ENCODE peak calls at places on chromosomes 13 and 19, in ten cellular contexts. One of them, this sample, is unnamed.

GRCh38 chr19:28601723-28602440 is 611.1 kb downstream of the UQCRFS1 start:
- DNase-seq in ureter: no peak
- DNase-seq in stimulated activated CD8-positive, alpha-beta memory T cell treated with anti-CD3 and anti-CD28 coated beads, Interleukin-7, amount 100 ng/mL, for 1 hour: no peak
- DNase-seq in fibroblast of the conjunctiva: no peak
- DNase-seq in mesendoderm: no peak
- DNase-seq in NCI-H1105: no peak
- DNase-seq in H9: no peak
- DNase-seq in stimulated activated CD4-positive, alpha-beta T cell treated with anti-CD3 and anti-CD28 coated beads, Interleukin-4, amount 100 ng/mL, for 48 hours: no peak
- DNase-seq in AML-193: no peak
- DNase-seq in LHCN-M2: no peak
- DNase-seq in this sample: no peak

GRCh38 chr13:21318891-21319532 is 140.1 kb downstream of the ZDHHC20 start:
- DNase-seq in ureter: no peak
- DNase-seq in stimulated activated CD8-positive, alpha-beta memory T cell treated with anti-CD3 and anti-CD28 coated beads, Interleukin-7, amount 100 ng/mL, for 1 hour: no peak
- DNase-seq in fibroblast of the conjunctiva: no peak
- DNase-seq in mesendoderm: no peak
- DNase-seq in NCI-H1105: no peak
- DNase-seq in H9: no peak
- DNase-seq in stimulated activated CD4-positive, alpha-beta T cell treated with anti-CD3 and anti-CD28 coated beads, Interleukin-4, amount 100 ng/mL, for 48 hours: no peak
- DNase-seq in AML-193: no peak
- DNase-seq in LHCN-M2: no peak
- DNase-seq in this sample: no peak

GRCh38 chr19:10044390-10044789 is 31.1 kb downstream of the RDH8 start:
- DNase-seq in ureter: no peak
- DNase-seq in stimulated activated CD8-positive, alpha-beta memory T cell treated with anti-CD3 and anti-CD28 coated beads, Interleukin-7, amount 100 ng/mL, for 1 hour: no peak
- DNase-seq in fibroblast of the conjunctiva: no peak
- DNase-seq in mesendoderm: no peak
- DNase-seq in NCI-H1105: no peak
- DNase-seq in H9: no peak
- DNase-seq in stimulated activated CD4-positive, alpha-beta T cell treated with anti-CD3 and anti-CD28 coated beads, Interleukin-4, amount 100 ng/mL, for 48 hours: no peak
- DNase-seq in AML-193: no peak
- DNase-seq in LHCN-M2: no peak
- DNase-seq in this sample: no peak

GRCh38 chr19:44661205-44661604 is 10.1 kb upstream of the CEACAM19 start:
- DNase-seq in ureter: no peak
- DNase-seq in stimulated activated CD8-positive, alpha-beta memory T cell treated with anti-CD3 and anti-CD28 coated beads, Interleukin-7, amount 100 ng/mL, for 1 hour: no peak
- DNase-seq in fibroblast of the conjunctiva: no peak
- DNase-seq in mesendoderm: no peak
- DNase-seq in NCI-H1105: no peak
- DNase-seq in H9: no peak
- DNase-seq in stimulated activated CD4-positive, alpha-beta T cell treated with anti-CD3 and anti-CD28 coated beads, Interleukin-4, amount 100 ng/mL, for 48 hours: no peak
- DNase-seq in AML-193: no peak
- DNase-seq in LHCN-M2: no peak
- DNase-seq in this sample: no peak

GRCh38 chr13:52599037-52599852 is 43.0 kb upstream of the HNRNPA1L2 start:
- DNase-seq in ureter: no peak
- DNase-seq in stimulated activated CD8-positive, alpha-beta memory T cell treated with anti-CD3 and anti-CD28 coated beads, Interleukin-7, amount 100 ng/mL, for 1 hour: no peak
- DNase-seq in fibroblast of the conjunctiva: no peak
- DNase-seq in mesendoderm: no peak
- DNase-seq in NCI-H1105: no peak
- DNase-seq in H9: no peak
- DNase-seq in stimulated activated CD4-positive, alpha-beta T cell treated with anti-CD3 and anti-CD28 coated beads, Interleukin-4, amount 100 ng/mL, for 48 hours: no peak
- DNase-seq in AML-193: peak
- DNase-seq in LHCN-M2: peak
- DNase-seq in this sample: no peak

GRCh38 chr19:53881482-53882390 is at the start of gene PRKCG:
- DNase-seq in ureter: no peak
- DNase-seq in stimulated activated CD8-positive, alpha-beta memory T cell treated with anti-CD3 and anti-CD28 coated beads, Interleukin-7, amount 100 ng/mL, for 1 hour: no peak
- DNase-seq in fibroblast of the conjunctiva: no peak
- DNase-seq in mesendoderm: peak
- DNase-seq in NCI-H1105: peak
- DNase-seq in H9: peak
- DNase-seq in stimulated activated CD4-positive, alpha-beta T cell treated with anti-CD3 and anti-CD28 coated beads, Interleukin-4, amount 100 ng/mL, for 48 hours: no peak
- DNase-seq in AML-193: peak
- DNase-seq in LHCN-M2: peak
- DNase-seq in this sample: peak

GRCh38 chr19:10111405-10111811 is at the start of gene P2RY11:
- DNase-seq in ureter: no peak
- DNase-seq in stimulated activated CD8-positive, alpha-beta memory T cell treated with anti-CD3 and anti-CD28 coated beads, Interleukin-7, amount 100 ng/mL, for 1 hour: no peak
- DNase-seq in fibroblast of the conjunctiva: no peak
- DNase-seq in mesendoderm: no peak
- DNase-seq in NCI-H1105: no peak
- DNase-seq in H9: no peak
- DNase-seq in stimulated activated CD4-positive, alpha-beta T cell treated with anti-CD3 and anti-CD28 coated beads, Interleukin-4, amount 100 ng/mL, for 48 hours: no peak
- DNase-seq in AML-193: no peak
- DNase-seq in LHCN-M2: no peak
- DNase-seq in this sample: no peak

GRCh38 chr13:41916173-41916954 is 44.5 kb downstream of the VWA8 start:
- DNase-seq in ureter: no peak
- DNase-seq in stimulated activated CD8-positive, alpha-beta memory T cell treated with anti-CD3 and anti-CD28 coated beads, Interleukin-7, amount 100 ng/mL, for 1 hour: no peak
- DNase-seq in fibroblast of the conjunctiva: peak
- DNase-seq in mesendoderm: no peak
- DNase-seq in NCI-H1105: no peak
- DNase-seq in H9: no peak
- DNase-seq in stimulated activated CD4-positive, alpha-beta T cell treated with anti-CD3 and anti-CD28 coated beads, Interleukin-4, amount 100 ng/mL, for 48 hours: no peak
- DNase-seq in AML-193: peak
- DNase-seq in LHCN-M2: peak
- DNase-seq in this sample: no peak

GRCh38 chr19:23321953-23322549 is 71.9 kb upstream of the ZNF724 start:
- DNase-seq in ureter: no peak
- DNase-seq in stimulated activated CD8-positive, alpha-beta memory T cell treated with anti-CD3 and anti-CD28 coated beads, Interleukin-7, amount 100 ng/mL, for 1 hour: no peak
- DNase-seq in fibroblast of the conjunctiva: no peak
- DNase-seq in mesendoderm: no peak
- DNase-seq in NCI-H1105: no peak
- DNase-seq in H9: no peak
- DNase-seq in stimulated activated CD4-positive, alpha-beta T cell treated with anti-CD3 and anti-CD28 coated beads, Interleukin-4, amount 100 ng/mL, for 48 hours: no peak
- DNase-seq in AML-193: peak
- DNase-seq in LHCN-M2: no peak
- DNase-seq in this sample: no peak

GRCh38 chr13:46179576-46180368 is 2.2 kb downstream of the LCP1 start:
- DNase-seq in ureter: no peak
- DNase-seq in stimulated activated CD8-positive, alpha-beta memory T cell treated with anti-CD3 and anti-CD28 coated beads, Interleukin-7, amount 100 ng/mL, for 1 hour: peak
- DNase-seq in fibroblast of the conjunctiva: no peak
- DNase-seq in mesendoderm: no peak
- DNase-seq in NCI-H1105: no peak
- DNase-seq in H9: no peak
- DNase-seq in stimulated activated CD4-positive, alpha-beta T cell treated with anti-CD3 and anti-CD28 coated beads, Interleukin-4, amount 100 ng/mL, for 48 hours: peak
- DNase-seq in AML-193: peak
- DNase-seq in LHCN-M2: no peak
- DNase-seq in this sample: peak

GRCh38 chr13:27691207-27691606 is 69.5 kb downstream of the POLR1D start:
- DNase-seq in ureter: no peak
- DNase-seq in stimulated activated CD8-positive, alpha-beta memory T cell treated with anti-CD3 and anti-CD28 coated beads, Interleukin-7, amount 100 ng/mL, for 1 hour: no peak
- DNase-seq in fibroblast of the conjunctiva: no peak
- DNase-seq in mesendoderm: peak
- DNase-seq in NCI-H1105: no peak
- DNase-seq in H9: no peak
- DNase-seq in stimulated activated CD4-positive, alpha-beta T cell treated with anti-CD3 and anti-CD28 coated beads, Interleukin-4, amount 100 ng/mL, for 48 hours: no peak
- DNase-seq in AML-193: no peak
- DNase-seq in LHCN-M2: no peak
- DNase-seq in this sample: no peak

GRCh38 chr19:38691938-38692457 is 44.5 kb downstream of the ACTN4 start:
- DNase-seq in ureter: peak
- DNase-seq in stimulated activated CD8-positive, alpha-beta memory T cell treated with anti-CD3 and anti-CD28 coated beads, Interleukin-7, amount 100 ng/mL, for 1 hour: no peak
- DNase-seq in fibroblast of the conjunctiva: peak
- DNase-seq in mesendoderm: no peak
- DNase-seq in NCI-H1105: no peak
- DNase-seq in H9: no peak
- DNase-seq in stimulated activated CD4-positive, alpha-beta T cell treated with anti-CD3 and anti-CD28 coated beads, Interleukin-4, amount 100 ng/mL, for 48 hours: no peak
- DNase-seq in AML-193: no peak
- DNase-seq in LHCN-M2: no peak
- DNase-seq in this sample: peak

GRCh38 chr13:24716011-24716410 is 35.8 kb downstream of the ATP12A start:
- DNase-seq in ureter: no peak
- DNase-seq in stimulated activated CD8-positive, alpha-beta memory T cell treated with anti-CD3 and anti-CD28 coated beads, Interleukin-7, amount 100 ng/mL, for 1 hour: no peak
- DNase-seq in fibroblast of the conjunctiva: no peak
- DNase-seq in mesendoderm: peak
- DNase-seq in NCI-H1105: no peak
- DNase-seq in H9: peak
- DNase-seq in stimulated activated CD4-positive, alpha-beta T cell treated with anti-CD3 and anti-CD28 coated beads, Interleukin-4, amount 100 ng/mL, for 48 hours: no peak
- DNase-seq in AML-193: no peak
- DNase-seq in LHCN-M2: no peak
- DNase-seq in this sample: no peak

GRCh38 chr13:105445793-105446192 is 1089.7 kb downstream of the EFNB2 start:
- DNase-seq in ureter: no peak
- DNase-seq in stimulated activated CD8-positive, alpha-beta memory T cell treated with anti-CD3 and anti-CD28 coated beads, Interleukin-7, amount 100 ng/mL, for 1 hour: no peak
- DNase-seq in fibroblast of the conjunctiva: no peak
- DNase-seq in mesendoderm: no peak
- DNase-seq in NCI-H1105: no peak
- DNase-seq in H9: no peak
- DNase-seq in stimulated activated CD4-positive, alpha-beta T cell treated with anti-CD3 and anti-CD28 coated beads, Interleukin-4, amount 100 ng/mL, for 48 hours: no peak
- DNase-seq in AML-193: no peak
- DNase-seq in LHCN-M2: no peak
- DNase-seq in this sample: no peak

GRCh38 chr19:19627716-19628498 is at the start of gene LPAR2:
- DNase-seq in ureter: no peak
- DNase-seq in stimulated activated CD8-positive, alpha-beta memory T cell treated with anti-CD3 and anti-CD28 coated beads, Interleukin-7, amount 100 ng/mL, for 1 hour: peak
- DNase-seq in fibroblast of the conjunctiva: no peak
- DNase-seq in mesendoderm: peak
- DNase-seq in NCI-H1105: peak
- DNase-seq in H9: peak
- DNase-seq in stimulated activated CD4-positive, alpha-beta T cell treated with anti-CD3 and anti-CD28 coated beads, Interleukin-4, amount 100 ng/mL, for 48 hours: peak
- DNase-seq in AML-193: no peak
- DNase-seq in LHCN-M2: no peak
- DNase-seq in this sample: peak

GRCh38 chr13:28805193-28805819 is 14.8 kb upstream of the MTUS2 start:
- DNase-seq in ureter: no peak
- DNase-seq in stimulated activated CD8-positive, alpha-beta memory T cell treated with anti-CD3 and anti-CD28 coated beads, Interleukin-7, amount 100 ng/mL, for 1 hour: no peak
- DNase-seq in fibroblast of the conjunctiva: no peak
- DNase-seq in mesendoderm: peak
- DNase-seq in NCI-H1105: no peak
- DNase-seq in H9: peak
- DNase-seq in stimulated activated CD4-positive, alpha-beta T cell treated with anti-CD3 and anti-CD28 coated beads, Interleukin-4, amount 100 ng/mL, for 48 hours: peak
- DNase-seq in AML-193: peak
- DNase-seq in LHCN-M2: no peak
- DNase-seq in this sample: no peak

GRCh38 chr13:94384217-94384905 is 95.1 kb downstream of the DCT start:
- DNase-seq in ureter: no peak
- DNase-seq in stimulated activated CD8-positive, alpha-beta memory T cell treated with anti-CD3 and anti-CD28 coated beads, Interleukin-7, amount 100 ng/mL, for 1 hour: no peak
- DNase-seq in fibroblast of the conjunctiva: no peak
- DNase-seq in mesendoderm: no peak
- DNase-seq in NCI-H1105: no peak
- DNase-seq in H9: no peak
- DNase-seq in stimulated activated CD4-positive, alpha-beta T cell treated with anti-CD3 and anti-CD28 coated beads, Interleukin-4, amount 100 ng/mL, for 48 hours: no peak
- DNase-seq in AML-193: no peak
- DNase-seq in LHCN-M2: no peak
- DNase-seq in this sample: no peak

GRCh38 chr19:38023245-38023644 is 116.2 kb downstream of the SIPA1L3 start:
- DNase-seq in ureter: no peak
- DNase-seq in stimulated activated CD8-positive, alpha-beta memory T cell treated with anti-CD3 and anti-CD28 coated beads, Interleukin-7, amount 100 ng/mL, for 1 hour: no peak
- DNase-seq in fibroblast of the conjunctiva: no peak
- DNase-seq in mesendoderm: no peak
- DNase-seq in NCI-H1105: no peak
- DNase-seq in H9: no peak
- DNase-seq in stimulated activated CD4-positive, alpha-beta T cell treated with anti-CD3 and anti-CD28 coated beads, Interleukin-4, amount 100 ng/mL, for 48 hours: no peak
- DNase-seq in AML-193: no peak
- DNase-seq in LHCN-M2: peak
- DNase-seq in this sample: no peak